ENCODE peak calls at places on chromosomes 7 and 10, in five cellular contexts. E is nephron progenitor cell, U is foreskin fibroblast, C is stomach, A is AG04450. T is an unnamed sample.

GRCh38 chr7:47513741-47514241 is 68.1 kb downstream of the TNS3 start:
- DNase-seq in U (peak; percentile 86), A (peak; percentile 94), C (no peak), E (no peak), T (no peak)

GRCh38 chr7:28434510-28434909 is 22.2 kb downstream of the CREB5 start:
- DNase-seq in C (no peak), E (no peak), A (no peak), U (no peak), T (no peak)

GRCh38 chr10:58666024-58666423 is 153.4 kb downstream of the BICC1 start:
- DNase-seq in C (no peak), U (no peak), A (no peak), E (no peak), T (no peak)

GRCh38 chr7:140342732-140343514 is 55.4 kb downstream of the SLC37A3 start:
- DNase-seq in U (peak; percentile 45), A (no peak), C (peak; percentile 31), E (peak; percentile 42), T (no peak)

GRCh38 chr7:79091011-79091410 is 362.5 kb downstream of the MAGI2 start:
- DNase-seq in U (no peak), E (no peak), A (no peak), C (no peak), T (no peak)

GRCh38 chr10:131901181-131901829 is 497 bp downstream of the PPP2R2D start:
- DNase-seq in A (no peak), C (peak; percentile 63), U (peak; percentile 56), E (peak; percentile 57), T (peak; percentile 61)

GRCh38 chr7:96328016-96328415 is 6.1 kb upstream of the SLC25A13 start:
- DNase-seq in E (no peak), A (no peak), C (no peak), U (no peak), T (no peak)

GRCh38 chr10:7165500-7166177 is 245.2 kb downstream of the SFMBT2 start:
- DNase-seq in C (no peak), A (no peak), U (no peak), E (no peak), T (no peak)

GRCh38 chr10:30176182-30176581 is 116.8 kb upstream of the JCAD start:
- DNase-seq in C (no peak), E (no peak), U (peak; percentile 74), A (peak; percentile 45), T (no peak)

GRCh38 chr7:117941138-117941810 is 68.0 kb upstream of the CTTNBP2 start:
- DNase-seq in A (no peak), E (no peak), C (no peak), U (peak; percentile 1), T (no peak)

GRCh38 chr10:122877264-122877663 is 2.1 kb downstream of the FAM24B start:
- DNase-seq in A (no peak), E (no peak), C (no peak), U (peak; percentile 58), T (no peak)

GRCh38 chr7:112946350-112946749 is 140.3 kb downstream of the GPR85 start:
- DNase-seq in E (no peak), A (no peak), C (no peak), U (no peak), T (no peak)

GRCh38 chr7:55130554-55131198 is 111.9 kb downstream of the EGFR start:
- DNase-seq in E (peak; percentile 37), A (peak; percentile 89), C (no peak), U (peak; percentile 95), T (no peak)

GRCh38 chr7:45663965-45664623 is 89.9 kb downstream of the ADCY1 start:
- DNase-seq in E (no peak), U (no peak), C (peak; percentile 20), A (no peak), T (no peak)

GRCh38 chr7:36961691-36962090 is 237.4 kb upstream of the AOAH start:
- DNase-seq in U (no peak), C (no peak), E (no peak), A (no peak), T (no peak)

GRCh38 chr10:92990615-92991014 is 70.0 kb upstream of the CYP26C1 start:
- DNase-seq in C (no peak), E (no peak), A (no peak), U (peak; percentile 23), T (no peak)

GRCh38 chr7:102153586-102153948 is 133.1 kb upstream of the SH2B2 start:
- DNase-seq in U (no peak), A (no peak), E (no peak), C (no peak), T (no peak)

GRCh38 chr10:6014241-6014761 is 37.0 kb upstream of the IL15RA start:
- DNase-seq in C (peak; percentile 67), E (peak; percentile 46), U (peak; percentile 66), A (no peak), T (no peak)

GRCh38 chr10:103592186-103593021 is 98.9 kb downstream of the NEURL1 start:
- DNase-seq in C (peak; percentile 47), U (peak; percentile 64), A (no peak), E (peak; percentile 67), T (peak; percentile 29)

GRCh38 chr7:94056796-94057207 is 52.6 kb upstream of the BET1 start:
- DNase-seq in U (peak; percentile 92), A (peak; percentile 85), E (peak; percentile 5), C (no peak), T (no peak)

GRCh38 chr10:103548006-103548405 is 54.5 kb downstream of the NEURL1 start:
- DNase-seq in C (no peak), A (no peak), U (no peak), E (no peak), T (no peak)

GRCh38 chr7:120842131-120842621 is 15.8 kb downstream of the TSPAN12 start:
- DNase-seq in A (no peak), U (peak; percentile 1), C (peak; percentile 33), E (no peak), T (no peak)

GRCh38 chr10:30701471-30702173 is 72.1 kb upstream of the LYZL2 start:
- DNase-seq in U (peak; percentile 64), A (no peak), C (peak; percentile 31), E (no peak), T (no peak)

GRCh38 chr10:89167915-89168314 is 39.2 kb downstream of the CH25H start:
- DNase-seq in A (no peak), E (no peak), C (no peak), U (no peak), T (no peak)

GRCh38 chr10:25125151-25125550 is 49.6 kb upstream of the GPR158 start:
- DNase-seq in A (no peak), C (no peak), E (peak; percentile 80), U (no peak), T (no peak)

GRCh38 chr7:143048827-143049226 is 3.3 kb upstream of the OR6V1 start:
- DNase-seq in A (no peak), C (no peak), U (peak; percentile 48), E (no peak), T (no peak)

GRCh38 chr7:30968747-30969603 is 5.2 kb downstream of the GHRHR start:
- DNase-seq in U (no peak), C (no peak), A (no peak), E (no peak), T (no peak)

GRCh38 chr7:30965883-30966282 is 2.1 kb downstream of the GHRHR start:
- DNase-seq in A (no peak), U (no peak), E (no peak), C (no peak), T (no peak)

GRCh38 chr7:30965372-30965771 is 1.6 kb downstream of the GHRHR start:
- DNase-seq in E (no peak), U (no peak), C (no peak), A (no peak), T (no peak)

GRCh38 chr7:30968294-30968693 is 4.5 kb downstream of the GHRHR start:
- DNase-seq in E (no peak), U (no peak), C (no peak), A (no peak), T (no peak)

GRCh38 chr7:30963842-30964241 is at the start of gene GHRHR:
- DNase-seq in A (no peak), U (no peak), C (no peak), E (no peak), T (no peak)
- TF ChIP-seq CTCF in A (no peak), U (no peak), C (no peak), E (no peak), T (no peak)

GRCh38 chr10:121240011-121240410 is 358.2 kb downstream of the FGFR2 start:
- DNase-seq in C (peak; percentile 52), U (no peak), E (no peak), A (no peak), T (no peak)

GRCh38 chr10:121240556-121240955 is 357.7 kb downstream of the FGFR2 start:
- DNase-seq in U (no peak), E (no peak), C (no peak), A (no peak), T (no peak)

GRCh38 chr10:121235692-121236091 is 362.6 kb downstream of the FGFR2 start:
- DNase-seq in A (no peak), C (no peak), E (no peak), U (no peak), T (no peak)

GRCh38 chr10:121236621-121237020 is 361.6 kb downstream of the FGFR2 start:
- DNase-seq in E (no peak), C (no peak), U (no peak), A (no peak), T (no peak)

DNA sequence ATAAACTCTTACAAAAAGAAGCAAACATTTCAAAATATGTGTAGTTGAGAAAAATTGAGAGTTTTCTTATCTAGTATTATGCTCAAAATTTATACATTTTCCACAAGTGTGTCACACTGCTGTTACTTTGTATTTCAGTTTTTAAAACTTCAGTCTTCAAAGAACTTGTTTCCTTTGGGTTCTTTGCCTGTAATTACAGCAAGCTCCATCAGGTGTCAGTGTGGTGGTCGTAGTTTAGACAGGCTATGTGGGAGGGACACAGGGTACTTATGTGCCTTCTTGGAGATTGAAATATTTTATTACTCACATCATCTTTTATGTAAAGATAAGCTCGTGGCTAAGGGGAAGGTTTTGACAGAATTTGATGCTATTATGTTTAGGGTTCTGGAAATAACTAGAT is 360.5 kb downstream of the FGFR2 start:
- DNase-seq in C (no peak), E (no peak), U (no peak), A (no peak), T (no peak)
- TF ChIP-seq CTCF in C (no peak), E (no peak), U (no peak), A (no peak), T (no peak)

GRCh38 chr10:77974396-77975074 is 48.0 kb upstream of the DLG5 start:
- DNase-seq in A (peak; percentile 11), C (peak; percentile 44), E (peak; percentile 10), U (peak; percentile 75), T (no peak)
- TF ChIP-seq CTCF in A (peak; percentile 51), C (no peak), E (peak; percentile 41), U (peak; percentile 41), T (no peak)

DNA sequence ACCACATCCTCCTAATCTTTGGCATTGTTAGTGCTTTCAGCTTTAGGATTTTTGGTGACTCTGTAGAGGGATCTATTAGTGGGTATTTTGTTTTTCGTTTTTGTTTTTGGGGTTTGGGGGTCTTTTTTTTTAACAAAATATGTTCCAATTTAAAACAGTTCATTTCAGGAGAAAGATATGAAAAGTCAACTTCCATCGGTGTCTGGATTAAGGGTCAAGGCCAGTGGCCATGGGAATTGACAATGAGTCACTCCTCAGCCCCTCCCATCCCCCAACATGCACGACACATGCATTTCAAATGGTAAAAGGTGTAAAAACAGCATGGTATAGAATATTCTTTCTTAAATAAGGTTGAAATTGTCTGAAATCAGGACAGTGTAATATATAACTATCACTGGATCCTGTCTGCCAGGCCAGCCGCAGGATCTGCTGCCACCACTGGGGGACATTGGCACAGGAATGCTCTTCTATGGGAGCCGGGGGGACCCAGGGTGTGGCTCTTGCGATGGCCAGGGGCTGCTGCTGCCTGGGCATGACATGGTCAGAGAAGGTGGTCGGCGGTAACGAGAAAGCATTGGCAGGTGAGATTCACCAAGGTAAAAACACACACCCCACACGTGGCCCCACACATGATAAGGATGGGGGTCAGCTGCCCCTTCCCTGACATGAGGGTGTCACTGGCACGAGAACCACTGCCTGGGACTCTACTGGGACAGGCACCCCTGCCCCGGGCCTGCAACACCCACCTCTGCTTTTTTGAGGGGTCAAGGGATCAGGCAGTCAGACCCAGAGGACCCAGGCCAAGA is 126.2 kb upstream of the KCTD7 start:
- DNase-seq in E (no peak), C (no peak), A (no peak), U (no peak), T (no peak)
- TF ChIP-seq CTCF in E (no peak), C (no peak), A (peak; percentile 15), U (no peak), T (no peak)